ENCODE peak calls at places on chromosome 7, in seven cellular contexts. N, Z, E, J, L, M and F are unnamed samples.

GRCh38 chr7:96179863-96180262 is 142.0 kb downstream of the SLC25A13 start:
- DNase-seq in L (no peak), J (no peak), M (no peak), N (no peak), Z (no peak), E (no peak), F (peak)

GRCh38 chr7:101645951-101646350 is 16.9 kb upstream of the MYL10 start:
- DNase-seq in N (no peak), E (no peak), L (no peak), M (no peak), Z (no peak), J (no peak), F (no peak)

GRCh38 chr7:65892832-65893231 is 20.0 kb downstream of the VKORC1L1 start:
- DNase-seq in E (no peak), Z (no peak), J (no peak), N (no peak), M (no peak), L (no peak), F (no peak)

GRCh38 chr7:74454948-74455804 is 1.5 kb downstream of the GTF2IRD1 start:
- DNase-seq in M (no peak), J (peak), L (peak), N (peak), E (no peak), Z (no peak), F (peak)

GRCh38 chr7:1704326-1705241 is 34.5 kb downstream of the ELFN1 start:
- DNase-seq in L (peak), Z (no peak), E (no peak), M (peak), N (no peak), J (no peak), F (no peak)

GRCh38 chr7:55348502-55348901 is 16.6 kb upstream of the LANCL2 start:
- DNase-seq in E (no peak), J (no peak), Z (no peak), M (no peak), N (no peak), L (no peak), F (no peak)

GRCh38 chr7:77657427-77658331 is 38.6 kb upstream of the RSBN1L start:
- DNase-seq in J (peak), L (peak), E (peak), Z (peak), M (no peak), N (peak), F (peak)

GRCh38 chr7:149799397-149800168 is 26.2 kb upstream of the ZNF467 start:
- DNase-seq in M (peak), N (peak), E (no peak), J (peak), Z (no peak), L (peak), F (peak)

GRCh38 chr7:2882111-2882510 is 38.0 kb upstream of the GNA12 start:
- DNase-seq in E (no peak), M (no peak), L (no peak), J (no peak), N (no peak), Z (no peak), F (no peak)

GRCh38 chr7:50660040-50660829 is 95.0 kb upstream of the DDC start:
- DNase-seq in L (no peak), J (no peak), Z (no peak), E (no peak), M (peak), N (no peak), F (no peak)

DNA sequence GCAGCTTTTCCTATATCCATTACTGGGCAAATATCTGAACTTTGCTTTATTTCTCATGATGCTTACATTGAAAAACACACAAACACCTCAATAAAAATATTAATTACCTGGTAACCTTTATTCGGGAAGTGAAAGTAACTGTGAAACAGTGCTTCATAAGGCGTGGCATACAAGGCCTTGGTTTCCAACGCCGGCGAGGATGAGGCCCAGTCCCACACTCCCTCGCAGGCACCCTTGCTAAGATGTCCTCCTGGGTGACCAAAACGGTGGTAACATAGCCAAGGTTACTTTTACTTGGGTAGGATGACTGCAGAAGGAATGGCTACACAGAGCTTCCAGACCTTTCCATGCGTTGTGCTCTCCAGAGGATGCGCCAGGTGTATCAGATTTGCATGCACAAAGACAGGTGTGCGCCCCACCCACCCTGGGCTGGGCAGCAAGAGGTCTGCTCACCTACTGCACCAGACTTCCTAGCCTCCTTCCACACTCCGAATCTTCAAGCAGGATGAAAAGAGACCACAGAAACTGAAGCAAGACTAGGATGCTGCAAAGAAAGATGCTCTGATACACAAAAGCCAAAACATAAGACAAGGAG is 13.3 kb upstream of the DAGLB start:
- DNase-seq in E (no peak), M (no peak), Z (no peak), L (no peak), J (no peak), N (no peak), F (no peak)
- TF ChIP-seq JUND in E (no peak), M (no peak), Z (no peak), L (no peak), J (no peak), N (no peak), F (no peak)

DNA sequence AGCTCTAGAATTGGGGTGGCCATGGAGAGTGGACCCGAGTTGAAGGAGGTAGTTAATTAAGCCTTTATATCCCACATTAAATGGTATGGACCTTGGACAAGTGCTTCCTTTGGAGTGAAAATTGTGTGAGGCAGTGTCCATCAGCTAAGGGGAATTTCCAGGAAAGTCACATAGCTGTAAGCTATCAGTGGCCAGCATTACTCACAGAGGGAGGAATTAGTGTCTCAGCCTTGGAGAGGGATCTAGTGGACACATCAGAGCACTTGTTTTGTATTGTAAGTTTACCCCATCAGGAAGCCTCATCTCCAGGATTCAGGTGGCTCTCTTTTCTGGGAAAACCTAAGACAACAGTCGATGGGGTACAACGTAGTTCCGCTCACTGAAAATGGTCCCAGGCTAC is 416.7 kb downstream of the TFEC start:
- DNase-seq in J (no peak), L (no peak), M (no peak), Z (no peak), N (no peak), E (no peak), F (no peak)
- TF ChIP-seq JUND in J (no peak), L (no peak), M (no peak), Z (no peak), N (no peak), E (no peak), F (no peak)

GRCh38 chr7:108308276-108308675 is 148.0 kb downstream of the NRCAM start:
- DNase-seq in L (no peak), N (no peak), M (no peak), E (no peak), Z (no peak), J (no peak), F (no peak)

GRCh38 chr7:108308913-108309312 is 147.3 kb downstream of the NRCAM start:
- DNase-seq in M (no peak), J (no peak), Z (no peak), N (no peak), L (no peak), E (no peak), F (no peak)

GRCh38 chr7:108313086-108313485 is 143.2 kb downstream of the NRCAM start:
- DNase-seq in M (no peak), J (no peak), E (no peak), L (no peak), Z (no peak), N (no peak), F (no peak)

GRCh38 chr7:108311446-108312168 is 144.6 kb downstream of the NRCAM start:
- DNase-seq in L (no peak), J (no peak), N (no peak), Z (no peak), M (no peak), E (peak), F (no peak)

GRCh38 chr7:108310351-108310750 is 145.9 kb downstream of the NRCAM start:
- DNase-seq in M (no peak), N (no peak), E (no peak), J (no peak), L (no peak), Z (no peak), F (no peak)
- TF ChIP-seq JUND in M (no peak), N (no peak), E (no peak), J (no peak), L (no peak), Z (no peak), F (no peak)

GRCh38 chr7:123580406-123581161 is 21.0 kb upstream of the ASB15 start:
- DNase-seq in J (peak), Z (peak), N (peak), M (no peak), L (peak), E (no peak), F (peak)
- TF ChIP-seq JUND in J (no peak), Z (no peak), N (no peak), M (no peak), L (no peak), E (no peak), F (no peak)

DNA sequence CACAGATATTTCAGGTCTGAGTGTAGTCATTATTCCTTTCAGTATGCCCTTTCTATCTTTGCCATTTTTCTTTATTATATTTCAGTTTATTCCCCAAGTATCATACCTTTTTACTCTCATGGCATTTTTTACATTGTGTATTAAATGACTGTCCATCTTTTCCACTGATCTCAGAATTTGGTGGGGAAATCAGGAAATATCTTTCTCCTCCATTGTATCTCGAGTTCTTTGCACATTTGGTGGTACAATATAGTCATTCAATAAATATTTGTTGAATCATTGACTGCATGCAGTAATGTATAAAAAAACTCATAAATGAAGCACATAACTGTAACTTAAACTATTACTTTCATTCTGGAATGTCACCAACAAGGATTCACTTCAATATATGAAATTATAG is 354.7 kb downstream of the HGF start:
- DNase-seq in E (no peak), L (no peak), M (no peak), Z (no peak), J (no peak), N (no peak), F (no peak)
- TF ChIP-seq JUND in E (no peak), L (peak), M (no peak), Z (no peak), J (no peak), N (no peak), F (no peak)

GRCh38 chr7:13017325-13017853 is 330.0 kb downstream of the ARL4A start:
- DNase-seq in L (no peak), Z (peak), M (no peak), J (peak), N (peak), E (no peak), F (peak)
- TF ChIP-seq JUND in L (no peak), Z (peak), M (peak), J (peak), N (peak), E (no peak), F (no peak)

DNA sequence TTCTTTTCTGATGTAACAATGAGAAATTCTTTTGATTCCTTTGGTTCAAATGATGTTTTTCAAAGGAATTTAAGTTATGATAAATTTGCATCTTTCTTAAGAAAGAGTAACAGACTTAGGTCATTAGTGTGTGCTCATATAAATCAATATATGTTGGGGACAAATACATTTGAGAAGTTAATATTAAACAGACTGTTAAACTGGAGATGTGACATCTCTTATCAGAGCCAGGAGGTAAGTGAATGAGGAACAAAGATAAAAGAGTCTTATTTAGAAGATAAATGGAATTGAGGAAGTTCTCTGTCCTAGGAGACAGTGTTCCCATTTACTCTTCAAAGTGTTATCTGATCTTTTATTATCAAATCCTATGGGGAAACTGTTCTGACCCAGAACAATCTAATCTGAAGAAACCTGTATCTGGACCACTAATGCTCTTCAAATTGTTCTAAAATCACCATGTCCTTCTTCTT is 104.9 kb upstream of the LAMB4 start:
- DNase-seq in M (no peak), J (no peak), E (no peak), N (peak), Z (no peak), L (no peak), F (no peak)
- TF ChIP-seq JUND in M (no peak), J (no peak), E (no peak), N (no peak), Z (no peak), L (no peak), F (no peak)

GRCh38 chr7:69414555-69414954 is 183.7 kb upstream of the AUTS2 start:
- DNase-seq in L (no peak), E (no peak), M (no peak), N (no peak), J (no peak), Z (no peak), F (no peak)

GRCh38 chr7:69422473-69423102 is 175.7 kb upstream of the AUTS2 start:
- DNase-seq in L (no peak), M (no peak), N (no peak), E (no peak), J (no peak), Z (no peak), F (no peak)

GRCh38 chr7:69419928-69420327 is 178.3 kb upstream of the AUTS2 start:
- DNase-seq in L (no peak), E (no peak), N (no peak), M (no peak), Z (no peak), J (no peak), F (no peak)

GRCh38 chr7:69418865-69419670 is 179.2 kb upstream of the AUTS2 start:
- DNase-seq in Z (no peak), L (no peak), N (no peak), J (no peak), M (no peak), E (no peak), F (no peak)
- TF ChIP-seq JUND in Z (no peak), L (no peak), N (no peak), J (no peak), M (no peak), E (no peak), F (no peak)